ENCODE peak calls at places on chromosomes 12 and 14, in eight cellular contexts. O is heart left ventricle; S is IMR-90; R is transverse colon; Q is small intestine; Y is lung; P is naive thymus-derived CD4-positive, alpha-beta T cell; M is HAP-1. L is an unnamed sample. For H3K4me1, the result is how much of the 10 kb centered on the place peaks cover.

GRCh38 chr14:27995688-27996087 is 770.9 kb upstream of the FOXG1 start:
- DNase-seq in O (no peak), P (no peak), M (no peak), S (no peak), Q (no peak), R (no peak), Y (no peak), L (no peak)

GRCh38 chr12:55717397-55718007 is 1.7 kb downstream of the BLOC1S1 start:
- DNase-seq in M (no peak), Y (no peak), Q (peak), P (no peak), R (peak), S (peak), O (peak), L (peak)

GRCh38 chr14:71625175-71625574 is 307.1 kb upstream of the RGS6 start:
- DNase-seq in Q (no peak), O (no peak), M (no peak), P (no peak), S (no peak), R (no peak), Y (no peak), L (no peak)

GRCh38 chr14:28243600-28243999 is 523.0 kb upstream of the FOXG1 start:
- DNase-seq in Q (no peak), O (no peak), S (no peak), P (no peak), M (no peak), R (no peak), Y (no peak), L (peak)

GRCh38 chr12:45634273-45634917 is 95.1 kb upstream of the ARID2 start:
- DNase-seq in P (no peak), O (no peak), M (no peak), S (no peak), R (no peak), Q (no peak), Y (no peak), L (no peak)

GRCh38 chr12:104175726-104176247 is 37.8 kb upstream of the NFYB start:
- DNase-seq in P (no peak), O (no peak), R (no peak), Q (no peak), Y (peak), M (no peak), S (no peak), L (no peak)

GRCh38 chr12:108826807-108827721 is 30.3 kb downstream of the SSH1 start:
- DNase-seq in Y (no peak), S (peak), R (no peak), M (no peak), O (no peak), P (no peak), Q (no peak), L (peak)

GRCh38 chr12:14959126-14959440 is 2.3 kb downstream of the ARHGDIB start:
- DNase-seq in R (no peak), Q (no peak), S (no peak), P (no peak), M (no peak), O (no peak), Y (no peak), L (no peak)

GRCh38 chr14:87797001-87797400 is 196.0 kb downstream of the GALC start:
- DNase-seq in Y (no peak), O (no peak), R (no peak), M (no peak), P (no peak), Q (no peak), S (no peak), L (no peak)

GRCh38 chr14:100622708-100623485 is 35.7 kb upstream of the BEGAIN start:
- DNase-seq in Y (no peak), Q (no peak), P (no peak), S (no peak), M (no peak), O (peak), R (peak), L (no peak)

GRCh38 chr12:52280796-52281560 is 6.5 kb downstream of the KRT86 start:
- DNase-seq in R (peak), Y (peak), Q (no peak), M (peak), S (peak), P (no peak), O (peak), L (peak)

GRCh38 chr14:85415015-85415712 is 114.8 kb upstream of the FLRT2 start:
- DNase-seq in O (peak), S (peak), M (no peak), R (no peak), Y (peak), P (no peak), Q (peak), L (peak)

GRCh38 chr14:52117433-52117832 is 48.6 kb upstream of the NID2 start:
- DNase-seq in M (no peak), S (peak), P (no peak), Y (no peak), O (peak), Q (no peak), R (no peak), L (peak)

GRCh38 chr14:100375273-100375962 is 52.3 kb downstream of the SLC25A47 start:
- DNase-seq in Q (peak), S (peak), P (peak), O (peak), R (peak), Y (peak), M (peak), L (peak)

GRCh38 chr12:67710582-67710981 is 62.0 kb downstream of the DYRK2 start:
- DNase-seq in O (no peak), S (peak), Q (peak), Y (no peak), R (peak), P (no peak), M (no peak), L (peak)

GRCh38 chr14:98177551-98177950 is 1094.4 kb downstream of the BCL11B start:
- DNase-seq in M (no peak), O (no peak), R (no peak), S (no peak), Q (no peak), Y (no peak), P (no peak), L (no peak)

GRCh38 chr14:94011795-94012194 is 14.3 kb upstream of the OTUB2 start:
- DNase-seq in Q (peak), Y (no peak), S (no peak), R (no peak), O (no peak), M (no peak), P (no peak), L (peak)

GRCh38 chr12:54386781-54387467 is 2.4 kb upstream of the ZNF385A start:
- DNase-seq in R (no peak), S (no peak), Y (no peak), M (no peak), P (no peak), Q (no peak), O (no peak), L (no peak)

GRCh38 chr12:112496493-112496892 is 77.7 kb downstream of the PTPN11 start:
- DNase-seq in Y (no peak), R (no peak), M (no peak), O (no peak), Q (no peak), S (no peak), P (no peak), L (no peak)

GRCh38 chr14:78399316-78399889 is 229.2 kb downstream of the NRXN3 start:
- DNase-seq in S (no peak), Y (no peak), O (no peak), M (peak), R (no peak), P (no peak), Q (no peak), L (peak)

GRCh38 chr14:73237786-73238261 is 518 bp downstream of the PAPLN start:
- DNase-seq in M (peak), P (no peak), O (no peak), S (no peak), R (no peak), Q (no peak), Y (no peak), L (peak)

GRCh38 chr12:100959481-100959880 is 164.9 kb downstream of the ANO4 start:
- DNase-seq in Q (peak), O (no peak), S (peak), R (no peak), Y (no peak), M (no peak), P (no peak), L (peak)

GRCh38 chr12:69024907-69025306 is 91.9 kb upstream of the CPM start:
- DNase-seq in P (no peak), O (no peak), Y (no peak), S (peak), R (no peak), M (no peak), Q (no peak), L (peak)

GRCh38 chr12:49868952-49869815 is 26.3 kb upstream of the BCDIN3D start:
- DNase-seq in S (peak), R (peak), P (no peak), Q (peak), M (no peak), Y (peak), O (peak), L (peak)

GRCh38 chr12:45124485-45125155 is 73.7 kb upstream of the DBX2 start:
- DNase-seq in Q (no peak), Y (no peak), P (no peak), M (no peak), R (no peak), O (no peak), S (no peak), L (no peak)

GRCh38 chr12:131061041-131061806 is 107.5 kb downstream of the ADGRD1 start:
- DNase-seq in Q (no peak), R (no peak), S (no peak), Y (no peak), P (no peak), O (no peak), M (no peak), L (no peak)

GRCh38 chr12:130715150-130715995 is 726 bp downstream of the RIMBP2 start:
- DNase-seq in Q (no peak), O (no peak), Y (no peak), S (no peak), R (no peak), M (no peak), P (no peak), L (no peak)

GRCh38 chr12:78156751-78157150 is 326.1 kb downstream of the NAV3 start:
- DNase-seq in P (no peak), S (peak), Q (no peak), M (no peak), Y (no peak), O (no peak), R (no peak), L (no peak)

GRCh38 chr12:55822228-55822627 is 4.4 kb downstream of the ORMDL2 start:
- DNase-seq in M (no peak), Y (no peak), Q (no peak), P (no peak), S (no peak), R (no peak), O (no peak), L (no peak)

GRCh38 chr14:25944020-25944419 is 653.8 kb downstream of the NOVA1 start:
- DNase-seq in R (no peak), M (no peak), Q (no peak), P (no peak), O (no peak), S (no peak), Y (no peak), L (no peak)

GRCh38 chr12:56840922-56841321 is 77.8 kb downstream of the HSD17B6 start:
- DNase-seq in M (no peak), P (no peak), Y (no peak), S (peak), O (no peak), Q (no peak), R (peak), L (peak)

GRCh38 chr12:52259850-52260249 is 14.6 kb upstream of the KRT86 start:
- DNase-seq in O (no peak), M (no peak), P (no peak), S (no peak), Q (no peak), Y (no peak), R (no peak), L (no peak)

GRCh38 chr14:82388488-82388887 is 854.8 kb upstream of the SEL1L start:
- DNase-seq in O (no peak), R (no peak), Y (no peak), P (no peak), M (no peak), S (no peak), Q (no peak), L (no peak)

GRCh38 chr14:61662437-61663311 is 32.6 kb upstream of the HIF1A start:
- DNase-seq in S (peak), R (peak), Y (peak), Q (peak), M (no peak), O (peak), P (no peak), L (peak)

GRCh38 chr12:29794869-29795268 is 11.1 kb upstream of the TMTC1 start:
- DNase-seq in P (no peak), O (no peak), M (no peak), S (no peak), Q (no peak), Y (no peak), R (no peak), L (no peak)

GRCh38 chr12:29082522-29082921 is 66.6 kb upstream of the FAR2 start:
- DNase-seq in Y (no peak), M (no peak), O (no peak), R (no peak), Q (no peak), P (no peak), S (peak), L (peak)

GRCh38 chr12:71768900-71769299 is 14.2 kb downstream of the RAB21 start:
- DNase-seq in Q (no peak), P (no peak), S (no peak), O (no peak), Y (no peak), M (no peak), R (no peak), L (no peak)

DNA sequence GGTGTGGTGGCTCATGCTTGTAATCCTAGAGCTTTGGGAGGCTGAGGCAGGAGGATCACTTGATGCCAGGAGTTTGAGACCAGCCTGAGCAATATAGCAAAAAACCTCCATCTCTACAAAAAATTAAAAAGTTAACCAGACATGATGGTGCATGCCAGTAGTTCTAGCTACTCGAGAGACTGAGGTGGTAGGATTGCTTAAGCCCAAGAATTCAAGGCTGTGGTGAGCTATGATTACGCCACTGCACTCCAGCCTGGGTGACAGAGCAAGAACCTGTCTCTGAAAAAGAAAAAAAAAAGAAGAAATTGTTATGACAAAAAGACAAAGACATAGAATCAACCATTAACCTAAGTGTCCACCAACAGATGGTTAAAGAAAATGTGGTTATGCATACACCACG is 2.1 kb upstream of the ATP23 start:
- DNase-seq in O (no peak), Q (no peak), P (no peak), S (no peak), M (no peak), R (no peak), Y (no peak), L (no peak)
- H3K4me1 ChIP-seq in O (under half), Q (under half), P (under half), S (under half), M (under half), R (under half), Y (under half), L (under half)

GRCh38 chr12:113622410-113622809 is 150.7 kb upstream of the LHX5 start:
- DNase-seq in S (no peak), O (no peak), P (no peak), M (no peak), R (no peak), Q (no peak), Y (no peak), L (no peak)

GRCh38 chr12:113625499-113625898 is 153.8 kb upstream of the LHX5 start:
- DNase-seq in P (no peak), O (no peak), M (no peak), R (no peak), Q (no peak), Y (no peak), S (no peak), L (no peak)

GRCh38 chr12:113620437-113620976 is 148.8 kb upstream of the LHX5 start:
- DNase-seq in R (no peak), Y (no peak), M (no peak), O (no peak), P (no peak), Q (no peak), S (no peak), L (no peak)
- H3K4me1 ChIP-seq in R (under half), Y (under half), M (under half), O (under half), P (under half), Q (under half), S (under half), L (under half)

DNA sequence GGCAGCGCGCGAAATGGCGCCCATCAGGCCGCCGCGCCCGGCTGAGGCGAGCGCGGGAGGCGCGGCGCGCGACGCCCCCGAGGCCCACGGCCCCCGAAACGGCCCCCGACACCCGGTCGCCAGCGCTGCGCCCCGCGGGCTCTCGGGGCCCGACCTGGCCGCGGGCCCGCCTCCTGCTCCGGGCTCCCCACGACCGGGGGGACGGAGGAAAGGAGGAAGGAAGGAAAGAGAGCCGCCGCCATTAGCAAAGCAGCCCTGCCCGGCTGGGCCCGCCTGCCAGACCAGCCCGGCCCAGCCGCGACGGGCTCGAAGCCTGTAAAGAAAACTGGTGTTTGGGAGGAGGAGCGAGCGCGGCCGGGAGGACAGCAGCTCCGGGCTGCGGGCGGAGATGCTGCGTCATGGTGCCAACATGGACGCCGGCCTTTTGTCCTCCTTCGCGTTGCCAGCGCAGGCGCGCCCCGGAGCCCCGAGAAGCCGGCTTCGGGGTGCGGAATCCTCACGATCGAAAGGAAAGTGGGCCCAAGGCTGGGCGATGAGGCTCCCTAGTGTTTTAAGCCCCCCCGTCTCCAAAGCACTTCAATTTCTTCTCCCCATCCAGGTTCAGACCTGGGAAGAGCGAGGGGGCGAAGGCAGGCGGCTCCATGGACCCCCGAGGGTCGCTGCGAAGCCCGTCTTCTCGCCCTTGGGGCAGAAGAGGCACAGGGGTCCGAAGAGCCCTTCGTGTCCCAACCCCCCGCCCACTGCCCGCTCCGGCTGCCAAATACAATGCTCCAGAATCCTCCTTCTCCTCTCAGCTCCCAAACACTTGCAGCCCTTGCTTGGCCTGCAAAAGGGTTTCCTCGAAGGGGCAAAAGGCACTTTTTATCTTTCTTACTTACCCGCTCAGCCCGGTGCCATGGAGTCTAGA is 2.9 kb upstream of the SETD1B start:
- DNase-seq in P (peak), R (peak), Y (peak), Q (peak), O (peak), S (peak), M (peak), L (peak)
- H3K4me1 ChIP-seq in P (under half), R (under half), Y (under half), Q (under half), O (under half), S (under half), M (under half), L (under half)

GRCh38 chr14:68144051-68144681 is 324.6 kb downstream of the RAD51B start:
- DNase-seq in P (no peak), O (peak), Q (peak), R (peak), Y (no peak), M (no peak), S (peak), L (peak)
- H3K4me1 ChIP-seq in P (under half), O (under half), Q (under half), R (half or more), Y (under half), M (under half), S (under half), L (half or more)

GRCh38 chr12:27588786-27589185 is 64.8 kb downstream of the PPFIBP1 start:
- DNase-seq in Y (no peak), M (no peak), Q (no peak), O (no peak), R (no peak), S (no peak), P (no peak), L (no peak)
- H3K4me1 ChIP-seq in Y (under half), M (under half), Q (under half), O (half or more), R (under half), S (under half), P (under half), L (under half)

DNA sequence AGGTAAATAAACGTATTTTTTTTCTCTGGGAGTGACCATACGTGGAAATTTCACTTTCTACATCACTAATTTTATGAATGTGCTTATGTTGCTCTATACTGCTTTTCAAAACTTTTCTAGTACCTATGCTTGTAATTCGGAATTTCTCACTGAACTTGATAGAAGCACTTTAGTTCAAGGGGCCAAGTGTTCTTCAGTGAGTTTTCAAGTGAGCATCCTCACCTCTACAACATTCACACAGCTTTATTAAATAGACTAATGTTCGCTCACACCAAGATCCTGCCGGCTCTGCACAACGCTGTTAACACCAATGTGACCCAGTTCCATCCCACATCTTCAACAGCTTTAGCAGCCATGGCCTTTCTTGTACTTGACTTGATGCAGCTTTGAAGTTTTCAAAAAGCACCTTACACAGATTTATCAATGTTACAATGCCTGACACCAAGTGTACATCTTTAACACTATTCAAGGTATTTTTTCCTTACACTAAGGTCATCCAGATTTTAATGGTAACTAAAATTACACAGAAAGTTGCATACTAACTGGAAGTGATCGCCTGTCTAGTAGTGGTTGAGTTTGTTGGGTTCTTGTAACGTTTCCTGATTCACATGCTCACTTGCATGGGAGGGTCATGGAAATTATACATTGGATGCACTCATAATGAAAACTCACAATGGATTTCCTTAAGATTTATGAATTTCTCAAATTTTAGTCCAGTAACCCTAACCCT is 4.5 kb downstream of the UBC start:
- DNase-seq in Y (no peak), M (no peak), O (no peak), P (no peak), S (peak), R (no peak), Q (no peak), L (peak)
- H3K4me1 ChIP-seq in Y (under half), M (under half), O (under half), P (under half), S (under half), R (under half), Q (under half), L (under half)

L was measured in GM23248.